ENCODE peak calls at places on chromosome 13, in nine cellular contexts. W is IMR-90, N is ovary, V is suprapubic skin, O is A549, H is esophagus squamous epithelium, P is uterus, A is heart left ventricle, K is tibial nerve. Y is an unnamed sample.
A peak's percentile ranks its signal among the peaks of the same experiment; 100 is the strongest.

GRCh38 chr13:19150712-19151228 is 30.9 kb downstream of the TUBA3C start:
- DNase-seq in W (no peak), N (no peak), V (peak; percentile 67), O (no peak), H (no peak), P (no peak), A (peak; percentile 35), K (no peak), Y (peak; percentile 2)

GRCh38 chr13:99383511-99383921 is 76.3 kb upstream of the GPR183 start:
- DNase-seq in W (no peak), N (no peak), V (no peak), O (no peak), H (no peak), P (no peak), A (no peak), K (no peak), Y (no peak)

GRCh38 chr13:59545007-59545406 is 618.7 kb downstream of the DIAPH3 start:
- DNase-seq in W (no peak), N (no peak), V (no peak), O (no peak), H (no peak), P (no peak), A (no peak), K (no peak), Y (no peak)

GRCh38 chr13:87678353-87678752 is 7.2 kb downstream of the SLITRK5 start:
- DNase-seq in W (no peak), N (no peak), V (no peak), O (no peak), H (no peak), P (no peak), A (no peak), K (no peak), Y (no peak)

GRCh38 chr13:45851171-45851889 is at the start of gene SIAH3:
- DNase-seq in W (no peak), N (no peak), V (no peak), O (peak; percentile 2), H (no peak), P (no peak), A (no peak), K (peak; percentile 9), Y (peak; percentile 64)

GRCh38 chr13:50797081-50797480 is 46.4 kb downstream of the DLEU7 start:
- DNase-seq in W (no peak), N (no peak), V (no peak), O (no peak), H (no peak), P (no peak), A (no peak), K (no peak), Y (no peak)

GRCh38 chr13:67148219-67148583 is 81.9 kb downstream of the PCDH9 start:
- DNase-seq in W (peak; percentile 68), N (no peak), V (no peak), O (no peak), H (no peak), P (no peak), A (no peak), K (no peak), Y (no peak)

GRCh38 chr13:93169980-93170379 is 56.6 kb upstream of the GPC6 start:
- DNase-seq in W (peak; percentile 97), N (no peak), V (no peak), O (peak; percentile 40), H (no peak), P (no peak), A (no peak), K (no peak), Y (no peak)

GRCh38 chr13:108816381-108816780 is 187.0 kb downstream of the MYO16 start:
- DNase-seq in W (no peak), N (no peak), V (no peak), O (no peak), H (no peak), P (no peak), A (no peak), K (no peak), Y (no peak)

GRCh38 chr13:111095031-111095840 is 19.9 kb upstream of the ARHGEF7 start:
- DNase-seq in W (no peak), N (no peak), V (no peak), O (no peak), H (no peak), P (no peak), A (no peak), K (no peak), Y (no peak)

GRCh38 chr13:36841411-36841810 is 22.4 kb downstream of the RFXAP start:
- DNase-seq in W (no peak), N (no peak), V (no peak), O (no peak), H (no peak), P (no peak), A (no peak), K (no peak), Y (no peak)

GRCh38 chr13:111099292-111099691 is 15.8 kb upstream of the ARHGEF7 start:
- DNase-seq in W (no peak), N (no peak), V (no peak), O (no peak), H (no peak), P (no peak), A (no peak), K (no peak), Y (no peak)

GRCh38 chr13:79503473-79504017 is 22.6 kb downstream of the NDFIP2 start:
- DNase-seq in W (no peak), N (no peak), V (no peak), O (no peak), H (no peak), P (no peak), A (no peak), K (no peak), Y (no peak)

GRCh38 chr13:23447927-23448326 is 14.4 kb upstream of the SACS start:
- DNase-seq in W (peak; percentile 96), N (no peak), V (no peak), O (no peak), H (no peak), P (no peak), A (peak; percentile 31), K (no peak), Y (no peak)

GRCh38 chr13:90800082-90800746 is 547.3 kb upstream of the MIR17HG start:
- DNase-seq in W (no peak), N (peak; percentile 13), V (no peak), O (no peak), H (no peak), P (no peak), A (peak; percentile 83), K (peak; percentile 61), Y (peak; percentile 48)

GRCh38 chr13:49248433-49249002 is 793 bp downstream of the CDADC1 start:
- DNase-seq in W (peak; percentile 29), N (no peak), V (no peak), O (no peak), H (no peak), P (no peak), A (peak; percentile 25), K (no peak), Y (no peak)
- TF ChIP-seq CTCF in W (peak; percentile 19), N (no peak), V (no peak), O (no peak), H (no peak), P (no peak), A (no peak), K (no peak), Y (no peak)

GRCh38 chr13:44792096-44792495 is 197.2 kb downstream of the NUFIP1 start:
- DNase-seq in W (no peak), N (no peak), V (no peak), O (no peak), H (no peak), P (no peak), A (no peak), K (no peak), Y (no peak)

GRCh38 chr13:44790289-44790688 is 199.0 kb downstream of the NUFIP1 start:
- DNase-seq in W (no peak), N (no peak), V (no peak), O (no peak), H (no peak), P (no peak), A (no peak), K (no peak), Y (no peak)

GRCh38 chr13:44796597-44797517 is 192.4 kb downstream of the NUFIP1 start:
- DNase-seq in W (no peak), N (no peak), V (no peak), O (no peak), H (no peak), P (no peak), A (no peak), K (no peak), Y (no peak)

GRCh38 chr13:44797685-44798084 is 191.6 kb downstream of the NUFIP1 start:
- DNase-seq in W (no peak), N (no peak), V (no peak), O (no peak), H (no peak), P (no peak), A (no peak), K (no peak), Y (no peak)

GRCh38 chr13:44795176-44795575 is 194.1 kb downstream of the NUFIP1 start:
- DNase-seq in W (peak; percentile 44), N (no peak), V (no peak), O (no peak), H (no peak), P (no peak), A (no peak), K (no peak), Y (no peak)
- TF ChIP-seq POLR2A in W (no peak), N (no peak), V (no peak), O (no peak), H (no peak), P (no peak), A (no peak), K (no peak), Y (no peak)

GRCh38 chr13:40668335-40668734 is 1.9 kb upstream of the FOXO1 start:
- DNase-seq in W (no peak), N (no peak), V (peak; percentile 82), O (peak; percentile 47), H (no peak), P (peak; percentile 51), A (peak; percentile 50), K (peak; percentile 63), Y (peak; percentile 33)
- TF ChIP-seq CTCF in W (peak; percentile 21), N (no peak), V (peak; percentile 49), O (peak; percentile 45), H (peak; percentile 39), P (peak; percentile 28), A (peak; percentile 52), K (peak; percentile 57), Y (no peak)

GRCh38 chr13:30787747-30788535 is 52.6 kb downstream of the ALOX5AP start:
- DNase-seq in W (peak; percentile 58), N (no peak), V (no peak), O (no peak), H (no peak), P (no peak), A (no peak), K (no peak), Y (no peak)

GRCh38 chr13:30791354-30791921 is 56.1 kb downstream of the ALOX5AP start:
- DNase-seq in W (peak; percentile 43), N (no peak), V (no peak), O (no peak), H (no peak), P (peak; percentile 42), A (peak; percentile 82), K (peak; percentile 30), Y (peak; percentile 44)

GRCh38 chr13:30792257-30793000 is 57.1 kb downstream of the ALOX5AP start:
- DNase-seq in W (peak; percentile 94), N (peak; percentile 81), V (no peak), O (peak; percentile 36), H (no peak), P (peak; percentile 78), A (peak; percentile 86), K (peak; percentile 49), Y (peak; percentile 80)

GRCh38 chr13:30790592-30790991 is 55.2 kb downstream of the ALOX5AP start:
- DNase-seq in W (no peak), N (no peak), V (no peak), O (no peak), H (no peak), P (no peak), A (no peak), K (no peak), Y (no peak)

GRCh38 chr13:30789360-30789862 is 54.1 kb downstream of the ALOX5AP start:
- DNase-seq in W (no peak), N (no peak), V (no peak), O (no peak), H (no peak), P (no peak), A (no peak), K (no peak), Y (no peak)
- TF ChIP-seq POLR2A in W (no peak), N (no peak), V (no peak), O (no peak), H (no peak), P (no peak), A (no peak), K (no peak), Y (no peak)